ENCODE peak calls at places on chromosomes 16 and 17, in nine cellular contexts. W is SK-MEL-5; I is EL; F is activated CD4-positive, CD25-positive, alpha-beta regulatory T cell; V is HFFc6; A is CD4-positive, CD25-positive, alpha-beta regulatory T cell; G is cardiac fibroblast; U is NCI-H460; P is breast epithelium. E is an unnamed sample.

GRCh38 chr17:68346448-68346847 is 55.2 kb downstream of the ARSG start:
- DNase-seq in W (no peak), I (no peak), F (peak), V (no peak), A (peak), G (no peak), U (no peak), P (no peak), E (peak)

GRCh38 chr16:27840311-27841060 is 223.0 kb downstream of the GSG1L start:
- DNase-seq in W (no peak), I (no peak), F (no peak), V (no peak), A (no peak), G (no peak), U (no peak), P (no peak), E (no peak)

GRCh38 chr17:82098169-82098938 is at the start of gene FASN:
- DNase-seq in W (peak), I (peak), F (peak), V (peak), A (peak), G (peak), U (peak), P (peak), E (peak)

GRCh38 chr17:39665642-39666221 is 583 bp downstream of the TCAP start:
- DNase-seq in W (peak), I (no peak), F (no peak), V (no peak), A (no peak), G (no peak), U (no peak), P (no peak), E (no peak)

GRCh38 chr16:72979974-72980373 is 68.0 kb downstream of the ZFHX3 start:
- DNase-seq in W (no peak), I (no peak), F (no peak), V (no peak), A (no peak), G (no peak), U (no peak), P (no peak), E (peak)

GRCh38 chr17:55340171-55340570 is 75.4 kb downstream of the HLF start:
- DNase-seq in W (no peak), I (no peak), F (no peak), V (no peak), A (no peak), G (no peak), U (no peak), P (no peak), E (no peak)

GRCh38 chr16:79325211-79325610 is 275.3 kb downstream of the MAF start:
- DNase-seq in W (no peak), I (no peak), F (no peak), V (no peak), A (no peak), G (no peak), U (no peak), P (no peak), E (no peak)

GRCh38 chr16:11914759-11915643 is 755 bp downstream of the GSPT1 start:
- DNase-seq in W (peak), I (peak), F (peak), V (peak), A (peak), G (peak), U (no peak), P (no peak), E (no peak)

GRCh38 chr16:53085539-53086450 is 31.0 kb downstream of the CHD9 start:
- DNase-seq in W (no peak), I (no peak), F (no peak), V (peak), A (no peak), G (no peak), U (no peak), P (no peak), E (no peak)

GRCh38 chr17:2222901-2223616 is 80.5 kb downstream of the SMG6 start:
- DNase-seq in W (no peak), I (peak), F (no peak), V (peak), A (no peak), G (peak), U (no peak), P (no peak), E (peak)

GRCh38 chr17:13940858-13941665 is 128.2 kb upstream of the COX10 start:
- DNase-seq in W (peak), I (peak), F (no peak), V (peak), A (no peak), G (peak), U (peak), P (no peak), E (no peak)

GRCh38 chr17:78313735-78314648 is 45.9 kb downstream of the SOCS3 start:
- DNase-seq in W (peak), I (peak), F (peak), V (peak), A (peak), G (peak), U (peak), P (peak), E (no peak)

GRCh38 chr17:6546069-6546718 is 10.2 kb downstream of the PITPNM3 start:
- DNase-seq in W (no peak), I (peak), F (no peak), V (peak), A (no peak), G (peak), U (no peak), P (no peak), E (no peak)

GRCh38 chr16:57092786-57093301 is 461 bp downstream of the CPNE2 start:
- DNase-seq in W (peak), I (peak), F (peak), V (no peak), A (peak), G (peak), U (no peak), P (no peak), E (peak)

GRCh38 chr17:6413073-6413472 is 21.8 kb downstream of the AIPL1 start:
- DNase-seq in W (peak), I (peak), F (no peak), V (peak), A (no peak), G (peak), U (peak), P (no peak), E (no peak)

GRCh38 chr17:65436871-65437270 is 124.6 kb downstream of the AXIN2 start:
- DNase-seq in W (no peak), I (no peak), F (no peak), V (no peak), A (no peak), G (no peak), U (no peak), P (no peak), E (no peak)